ENCODE peak calls at places on chromosomes 13 and 19, in seven cellular contexts. R, E, W, B, Y, A and T are unnamed samples.

GRCh38 chr13:75489502-75490263 is 7.7 kb upstream of the TBC1D4 start:
- DNase-seq in R (peak; percentile 82), E (no peak), W (no peak), B (peak; percentile 69), Y (no peak), A (no peak), T (no peak)

GRCh38 chr13:46640843-46641242 is 87.9 kb downstream of the LRCH1 start:
- DNase-seq in R (no peak), E (no peak), W (no peak), B (peak; percentile 58), Y (no peak), A (no peak), T (no peak)

GRCh38 chr13:27130223-27131015 is 41.2 kb downstream of the USP12 start:
- DNase-seq in R (peak; percentile 76), E (no peak), W (no peak), B (peak; percentile 76), Y (no peak), A (no peak), T (no peak)

GRCh38 chr19:19269952-19270694 is 3.0 kb downstream of the TM6SF2 start:
- DNase-seq in R (no peak), E (no peak), W (no peak), B (no peak), Y (no peak), A (no peak), T (no peak)

GRCh38 chr13:110330491-110331001 is 23.5 kb downstream of the COL4A2 start:
- DNase-seq in R (peak; percentile 33), E (no peak), W (no peak), B (peak; percentile 83), Y (no peak), A (no peak), T (no peak)

GRCh38 chr13:110705356-110705825 is 525 bp downstream of the CARS2 start:
- DNase-seq in R (no peak), E (no peak), W (no peak), B (no peak), Y (no peak), A (no peak), T (no peak)

GRCh38 chr19:3407556-3408516 is 41.5 kb downstream of the NFIC start:
- DNase-seq in R (peak; percentile 55), E (peak; percentile 51), W (no peak), B (no peak), Y (peak; percentile 78), A (peak; percentile 73), T (no peak)

GRCh38 chr13:52785721-52786120 is 46.1 kb upstream of the CNMD start:
- DNase-seq in R (no peak), E (no peak), W (no peak), B (no peak), Y (no peak), A (no peak), T (no peak)

GRCh38 chr13:112877976-112878955 is 90.7 kb upstream of the MCF2L start:
- DNase-seq in R (no peak), E (no peak), W (no peak), B (no peak), Y (no peak), A (no peak), T (no peak)

GRCh38 chr13:111025310-111025709 is 89.8 kb upstream of the ARHGEF7 start:
- DNase-seq in R (no peak), E (no peak), W (no peak), B (no peak), Y (no peak), A (no peak), T (no peak)

GRCh38 chr13:68927387-68928026 is 1180.1 kb upstream of the ATXN8OS start:
- DNase-seq in R (no peak), E (no peak), W (no peak), B (no peak), Y (no peak), A (no peak), T (no peak)

GRCh38 chr13:101763191-101763590 is 310.7 kb downstream of the ITGBL1 start:
- DNase-seq in R (no peak), E (no peak), W (no peak), B (no peak), Y (no peak), A (no peak), T (no peak)

GRCh38 chr19:23262892-23263291 is 12.7 kb upstream of the ZNF724 start:
- DNase-seq in R (no peak), E (no peak), W (no peak), B (no peak), Y (no peak), A (no peak), T (no peak)

GRCh38 chr19:4402171-4403004 is at the start of gene CHAF1A:
- DNase-seq in R (peak; percentile 100), E (peak; percentile 99), W (peak; percentile 97), B (peak; percentile 100), Y (peak; percentile 99), A (peak; percentile 100), T (peak; percentile 98)

GRCh38 chr19:54518844-54519243 is 16.2 kb downstream of the LAIR2 start:
- DNase-seq in R (peak; percentile 0), E (no peak), W (no peak), B (no peak), Y (no peak), A (peak; percentile 8), T (no peak)

GRCh38 chr13:23467048-23467931 is 33.8 kb upstream of the SACS start:
- DNase-seq in R (no peak), E (no peak), W (no peak), B (peak; percentile 43), Y (peak; percentile 23), A (no peak), T (no peak)

GRCh38 chr19:35703343-35703742 is 1.0 kb upstream of the ZBTB32 start:
- DNase-seq in R (no peak), E (no peak), W (no peak), B (no peak), Y (no peak), A (no peak), T (no peak)

GRCh38 chr13:63337921-63338320 is 1922.3 kb upstream of the PCDH20 start:
- DNase-seq in R (no peak), E (no peak), W (no peak), B (no peak), Y (no peak), A (no peak), T (no peak)

GRCh38 chr13:39032150-39032549 is 5.7 kb downstream of the PROSER1 start:
- DNase-seq in R (no peak), E (no peak), W (no peak), B (no peak), Y (no peak), A (no peak), T (no peak)

GRCh38 chr13:65461590-65461989 is 1768.5 kb downstream of the PCDH9 start:
- DNase-seq in R (peak; percentile 72), E (no peak), W (no peak), B (peak; percentile 83), Y (no peak), A (no peak), T (no peak)

GRCh38 chr13:69124996-69125395 is 982.6 kb upstream of the ATXN8OS start:
- DNase-seq in R (no peak), E (no peak), W (no peak), B (no peak), Y (no peak), A (no peak), T (no peak)

GRCh38 chr13:51832471-51833152 is 12.4 kb downstream of the TMEM272 start:
- DNase-seq in R (peak; percentile 63), E (no peak), W (peak; percentile 61), B (peak; percentile 8), Y (peak; percentile 54), A (peak; percentile 57), T (no peak)

GRCh38 chr13:42969558-42970172 is 22.4 kb downstream of the EPSTI1 start:
- DNase-seq in R (peak; percentile 84), E (peak; percentile 50), W (peak; percentile 89), B (peak; percentile 69), Y (peak; percentile 86), A (peak; percentile 83), T (peak; percentile 38)

GRCh38 chr13:42973581-42973980 is 18.5 kb downstream of the EPSTI1 start:
- DNase-seq in R (peak; percentile 60), E (no peak), W (no peak), B (no peak), Y (no peak), A (no peak), T (no peak)

GRCh38 chr13:42970824-42971669 is 21.0 kb downstream of the EPSTI1 start:
- DNase-seq in R (peak; percentile 51), E (no peak), W (peak; percentile 36), B (peak; percentile 43), Y (no peak), A (no peak), T (no peak)

GRCh38 chr13:42968906-42969305 is 23.1 kb downstream of the EPSTI1 start:
- DNase-seq in R (no peak), E (no peak), W (no peak), B (no peak), Y (no peak), A (no peak), T (no peak)

GRCh38 chr13:42971670-42972355 is 20.2 kb downstream of the EPSTI1 start:
- DNase-seq in R (peak; percentile 78), E (no peak), W (no peak), B (peak; percentile 26), Y (no peak), A (no peak), T (no peak)
- H3K27me3 ChIP-seq in R (no peaks in the 10 kb centered on the region), E (no peaks in the 10 kb centered on the region), W (no peaks in the 10 kb centered on the region), B (no peaks in the 10 kb centered on the region), Y (no peaks in the 10 kb centered on the region), A (no peaks in the 10 kb centered on the region), T (no peaks in the 10 kb centered on the region)

GRCh38 chr19:46614114-46614701 is 10.7 kb downstream of the PTGIR start:
- DNase-seq in R (peak; percentile 87), E (peak; percentile 69), W (peak; percentile 84), B (peak; percentile 75), Y (peak; percentile 88), A (peak; percentile 86), T (no peak)
- TF ChIP-seq CTCF in R (peak; percentile 89), E (peak; percentile 63), W (peak; percentile 91), B (peak; percentile 87), Y (peak; percentile 94), A (peak; percentile 92), T (peak; percentile 95)

GRCh38 chr13:41458939-41459753 is 1.8 kb downstream of the RGCC start:
- DNase-seq in R (peak; percentile 70), E (no peak), W (peak; percentile 67), B (peak; percentile 72), Y (peak; percentile 43), A (peak; percentile 45), T (no peak)
- H3K27me3 ChIP-seq in R (peaks cover 89% of the 10 kb centered on the region), E (no peaks in the 10 kb centered on the region), W (no peaks in the 10 kb centered on the region), B (peaks cover 10% of the 10 kb centered on the region), Y (peaks cover 5% of the 10 kb centered on the region), A (peaks cover 10% of the 10 kb centered on the region), T (no peaks in the 10 kb centered on the region)

GRCh38 chr19:53365134-53365898 is at the start of gene ZNF525:
- DNase-seq in R (peak; percentile 87), E (peak; percentile 89), W (peak; percentile 99), B (peak; percentile 59), Y (peak; percentile 86), A (peak; percentile 81), T (peak; percentile 61)
- TF ChIP-seq CTCF in R (no peak), E (peak; percentile 17), W (peak; percentile 54), B (peak; percentile 17), Y (peak; percentile 23), A (peak; percentile 35), T (peak; percentile 20)

GRCh38 chr19:29546583-29547190 is 20.9 kb downstream of the VSTM2B start:
- DNase-seq in R (no peak), E (no peak), W (no peak), B (no peak), Y (no peak), A (no peak), T (no peak)
- H3K27me3 ChIP-seq in R (no peaks in the 10 kb centered on the region), E (no peaks in the 10 kb centered on the region), W (no peaks in the 10 kb centered on the region), B (no peaks in the 10 kb centered on the region), Y (no peaks in the 10 kb centered on the region), A (peaks cover 13% of the 10 kb centered on the region), T (no peaks in the 10 kb centered on the region)

GRCh38 chr13:105655046-105655445 is 880.4 kb downstream of the EFNB2 start:
- DNase-seq in R (peak; percentile 75), E (no peak), W (no peak), B (peak; percentile 74), Y (no peak), A (no peak), T (no peak)
- TF ChIP-seq CTCF in R (no peak), E (no peak), W (no peak), B (no peak), Y (no peak), A (no peak), T (no peak)